ENCODE peak calls at places on chromosomes 12 and 14, in four cellular contexts. E is tibial artery, P is endothelial cell, L is MCF 10A. D is an unnamed sample.

GRCh38 chr14:92677087-92677668 is 71.2 kb downstream of the LGMN start:
- DNase-seq in P (no peak), E (no peak), L (no peak), D (no peak)

GRCh38 chr14:94342334-94342934 is 19.3 kb upstream of the SERPINA6 start:
- DNase-seq in P (no peak), L (peak; percentile 100), E (peak; percentile 94), D (no peak)

GRCh38 chr12:126437934-126438333 is 1372.7 kb downstream of the AACS start:
- DNase-seq in E (no peak), L (no peak), P (no peak), D (no peak)

GRCh38 chr12:55723516-55724225 is 3.5 kb downstream of the RDH5 start:
- DNase-seq in E (no peak), L (no peak), P (no peak), D (no peak)

GRCh38 chr12:53869500-53869899 is 69.1 kb upstream of the HOXC13 start:
- DNase-seq in E (no peak), L (peak; percentile 63), P (no peak), D (no peak)

GRCh38 chr14:61438036-61438435 is 116.7 kb downstream of the PRKCH start:
- DNase-seq in P (no peak), E (no peak), L (no peak), D (no peak)

GRCh38 chr14:22836301-22837058 is at the start of gene MMP14:
- DNase-seq in E (peak; percentile 93), L (peak; percentile 78), P (peak; percentile 56), D (peak; percentile 87)

GRCh38 chr14:50619569-50620141 is 48.5 kb downstream of the SAV1 start:
- DNase-seq in L (peak; percentile 43), E (no peak), P (no peak), D (no peak)

GRCh38 chr12:1529862-1530591 is 64.4 kb downstream of the FBXL14 start:
- DNase-seq in L (no peak), E (no peak), P (peak; percentile 40), D (peak; percentile 84)

GRCh38 chr14:86672071-86672470 is 1142.1 kb downstream of the FLRT2 start:
- DNase-seq in E (no peak), L (peak; percentile 33), P (no peak), D (no peak)

GRCh38 chr14:86673523-86673969 is 1143.6 kb downstream of the FLRT2 start:
- DNase-seq in P (no peak), L (peak; percentile 66), E (no peak), D (no peak)

DNA sequence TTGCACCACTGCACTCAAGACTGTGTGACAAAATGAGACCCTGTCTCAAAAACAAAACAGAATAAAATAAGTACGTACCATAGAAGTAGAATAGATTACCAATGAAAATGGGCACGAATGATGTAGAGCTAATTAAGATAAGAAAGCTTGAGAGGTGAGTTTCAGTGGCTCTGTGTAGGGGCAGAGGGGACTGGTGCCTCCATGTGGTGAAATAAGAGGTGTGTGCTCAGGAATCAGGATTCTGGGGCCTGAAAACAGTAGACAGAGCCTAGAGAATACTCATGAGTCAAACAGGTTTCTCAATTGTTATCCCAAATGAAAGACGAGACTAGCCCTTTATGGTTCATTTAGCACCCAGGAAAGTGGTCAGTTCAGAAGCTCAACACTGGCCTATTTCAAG is 1145.1 kb downstream of the FLRT2 start:
- DNase-seq in E (no peak), L (no peak), P (no peak), D (no peak)
- TF ChIP-seq CTCF in E (no peak), L (no peak), P (no peak), D (peak; percentile 64)

GRCh38 chr14:100825691-100826331 is at the start of gene MEG3:
- DNase-seq in P (no peak), L (no peak), E (peak; percentile 41), D (no peak)

GRCh38 chr14:100827751-100828447 is 2.0 kb downstream of the MEG3 start:
- DNase-seq in L (peak; percentile 32), P (no peak), E (no peak), D (no peak)

GRCh38 chr14:100828448-100828834 is 2.5 kb downstream of the MEG3 start:
- DNase-seq in E (no peak), L (no peak), P (no peak), D (no peak)

GRCh38 chr14:100826371-100827139 is 637 bp downstream of the MEG3 start:
- DNase-seq in L (no peak), E (no peak), P (no peak), D (no peak)

GRCh38 chr14:100827140-100827517 is 1.2 kb downstream of the MEG3 start:
- DNase-seq in P (no peak), E (no peak), L (no peak), D (no peak)
- TF ChIP-seq CTCF in P (no peak), E (peak; percentile 30), L (peak; percentile 17), D (no peak)

GRCh38 chr12:5444520-5444919 is 12.6 kb downstream of the NTF3 start:
- DNase-seq in E (no peak), P (no peak), L (no peak), D (no peak)

GRCh38 chr12:5439788-5440300 is 7.9 kb downstream of the NTF3 start:
- DNase-seq in P (no peak), E (no peak), L (no peak), D (no peak)

GRCh38 chr12:5440973-5441372 is 9.1 kb downstream of the NTF3 start:
- DNase-seq in E (no peak), L (no peak), P (no peak), D (no peak)

GRCh38 chr12:5441497-5442236 is 9.8 kb downstream of the NTF3 start:
- DNase-seq in E (no peak), P (no peak), L (no peak), D (peak; percentile 77)

GRCh38 chr12:5442251-5443006 is 10.5 kb downstream of the NTF3 start:
- DNase-seq in L (no peak), P (no peak), E (no peak), D (peak; percentile 79)
- TF ChIP-seq CTCF in L (no peak), P (no peak), E (peak; percentile 64), D (peak; percentile 99)

GRCh38 chr14:65415613-65416012 is 3.1 kb downstream of the FUT8 start:
- DNase-seq in P (no peak), E (no peak), L (no peak), D (no peak)
- TF ChIP-seq CTCF in P (no peak), E (no peak), L (no peak), D (no peak)

GRCh38 chr12:108097160-108097911 is 31.8 kb upstream of the WSCD2 start:
- DNase-seq in E (peak; percentile 72), P (no peak), L (no peak), D (no peak)

GRCh38 chr12:108098374-108098773 is 30.7 kb upstream of the WSCD2 start:
- DNase-seq in P (no peak), E (no peak), L (no peak), D (no peak)

GRCh38 chr12:108101605-108102175 is 27.4 kb upstream of the WSCD2 start:
- DNase-seq in L (no peak), P (no peak), E (no peak), D (no peak)

GRCh38 chr12:108099778-108100177 is 29.3 kb upstream of the WSCD2 start:
- DNase-seq in E (no peak), L (no peak), P (no peak), D (no peak)

GRCh38 chr12:108099085-108099484 is 30.0 kb upstream of the WSCD2 start:
- DNase-seq in L (peak; percentile 18), E (no peak), P (no peak), D (no peak)
- TF ChIP-seq CTCF in L (no peak), E (peak; percentile 42), P (no peak), D (peak; percentile 54)